ENCODE peak calls at places on chromosomes 6 and 20, in five cellular contexts. One of them, this sample, is unnamed.

GRCh38 chr6:121247386-121247785 is 86.9 kb downstream of the TBC1D32 start:
- DNase-seq in GM12865: peak
- DNase-seq in endothelial cell of umbilical vein: no peak
- DNase-seq in B cell: no peak
- DNase-seq in GM12878: no peak
- DNase-seq in this sample: no peak

GRCh38 chr6:52724041-52724405 is 39.3 kb downstream of the GSTA2 start:
- DNase-seq in GM12878: no peak
- DNase-seq in endothelial cell of umbilical vein: peak
- DNase-seq in B cell: no peak
- DNase-seq in GM12865: no peak
- DNase-seq in this sample: no peak

GRCh38 chr6:122476131-122476530 is 4.5 kb upstream of the SERINC1 start:
- DNase-seq in GM12878: no peak
- DNase-seq in endothelial cell of umbilical vein: peak
- DNase-seq in B cell: no peak
- DNase-seq in GM12865: no peak
- DNase-seq in this sample: no peak

GRCh38 chr6:35727206-35727934 is 9.5 kb upstream of the ARMC12 start:
- DNase-seq in B cell: no peak
- DNase-seq in GM12865: peak
- DNase-seq in endothelial cell of umbilical vein: peak
- DNase-seq in GM12878: no peak
- DNase-seq in this sample: peak

GRCh38 chr20:60977896-60978295 is 274.2 kb upstream of the CDH4 start:
- DNase-seq in B cell: no peak
- DNase-seq in endothelial cell of umbilical vein: no peak
- DNase-seq in GM12878: no peak
- DNase-seq in GM12865: no peak
- DNase-seq in this sample: no peak

GRCh38 chr6:112307707-112308106 is 39.4 kb upstream of the RFPL4B start:
- DNase-seq in GM12878: peak
- DNase-seq in B cell: peak
- DNase-seq in endothelial cell of umbilical vein: no peak
- DNase-seq in GM12865: peak
- DNase-seq in this sample: peak

GRCh38 chr6:136593748-136594490 is 43.7 kb upstream of the MAP7 start:
- DNase-seq in GM12878: peak
- DNase-seq in B cell: peak
- DNase-seq in endothelial cell of umbilical vein: peak
- DNase-seq in GM12865: peak
- DNase-seq in this sample: peak

GRCh38 chr6:22717906-22718305 is 148.5 kb downstream of the HDGFL1 start:
- DNase-seq in GM12878: no peak
- DNase-seq in B cell: no peak
- DNase-seq in endothelial cell of umbilical vein: no peak
- DNase-seq in GM12865: no peak
- DNase-seq in this sample: no peak

GRCh38 chr6:148565931-148566663 is 180.7 kb upstream of the UST start:
- DNase-seq in GM12878: no peak
- DNase-seq in B cell: no peak
- DNase-seq in GM12865: peak
- DNase-seq in endothelial cell of umbilical vein: peak
- DNase-seq in this sample: peak

GRCh38 chr6:113644861-113645575 is 212.1 kb upstream of the MARCKS start:
- DNase-seq in GM12865: peak
- DNase-seq in endothelial cell of umbilical vein: no peak
- DNase-seq in B cell: no peak
- DNase-seq in GM12878: peak
- DNase-seq in this sample: no peak

GRCh38 chr20:44580581-44581268 is 1.7 kb upstream of the PKIG start:
- DNase-seq in B cell: no peak
- DNase-seq in GM12865: peak
- DNase-seq in endothelial cell of umbilical vein: peak
- DNase-seq in GM12878: no peak
- DNase-seq in this sample: no peak

GRCh38 chr6:1817033-1817761 is 207.5 kb downstream of the FOXC1 start:
- DNase-seq in GM12865: no peak
- DNase-seq in endothelial cell of umbilical vein: peak
- DNase-seq in B cell: no peak
- DNase-seq in GM12878: no peak
- DNase-seq in this sample: no peak

DNA sequence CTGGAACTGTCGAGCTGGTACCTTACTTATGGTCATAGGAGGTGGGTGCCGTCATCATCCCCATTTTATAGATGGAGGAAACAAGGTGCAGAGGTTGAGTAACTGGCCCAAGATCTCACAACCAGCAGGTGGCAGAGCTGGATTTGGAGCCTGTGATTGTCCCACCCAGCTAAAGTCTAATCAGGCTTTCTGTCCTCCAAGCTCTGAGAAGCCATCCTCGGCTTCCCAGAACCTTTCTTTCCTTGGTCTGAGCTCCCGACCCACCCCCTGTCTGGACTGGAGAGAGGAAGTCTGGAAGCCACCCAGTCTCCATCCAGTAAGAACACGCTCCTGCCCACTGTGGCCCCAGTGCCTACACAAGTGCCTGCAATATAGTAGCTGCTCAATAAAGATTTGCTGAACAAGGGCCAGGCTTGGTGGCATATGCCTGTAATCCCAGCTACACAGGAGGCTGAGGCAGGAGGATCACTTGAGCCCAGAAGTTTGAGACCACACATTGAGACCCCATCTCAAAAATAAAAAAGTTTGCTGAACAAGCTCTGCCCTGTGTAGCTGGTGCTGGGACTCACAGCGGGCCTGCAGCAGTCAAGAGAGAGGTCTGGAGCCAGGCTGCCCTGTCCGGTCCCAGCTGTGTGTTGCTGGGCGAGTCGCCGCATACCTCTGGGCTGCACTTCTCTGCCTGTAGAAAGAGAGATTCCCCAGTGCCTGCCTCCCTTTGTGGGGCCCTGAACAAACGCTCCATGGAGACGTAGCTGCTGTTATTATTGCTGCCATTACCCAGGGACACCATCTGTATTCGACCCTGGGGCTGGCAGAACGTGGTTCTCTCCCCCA is 32.5 kb upstream of the DLGAP4 start:
- DNase-seq in GM12878: no peak
- DNase-seq in B cell: no peak
- DNase-seq in endothelial cell of umbilical vein: peak
- DNase-seq in GM12865: peak
- DNase-seq in this sample: peak
- TF ChIP-seq CTCF in GM12878: peak
- TF ChIP-seq CTCF in B cell: peak
- TF ChIP-seq CTCF in endothelial cell of umbilical vein: peak
- TF ChIP-seq CTCF in GM12865: peak
- TF ChIP-seq CTCF in this sample: peak

GRCh38 chr6:14258695-14259655 is 141.4 kb downstream of the CD83 start:
- DNase-seq in GM12878: no peak
- DNase-seq in B cell: no peak
- DNase-seq in endothelial cell of umbilical vein: no peak
- DNase-seq in GM12865: no peak
- DNase-seq in this sample: no peak
- TF ChIP-seq CTCF in GM12878: no peak
- TF ChIP-seq CTCF in B cell: no peak
- TF ChIP-seq CTCF in endothelial cell of umbilical vein: no peak
- TF ChIP-seq CTCF in GM12865: no peak
- TF ChIP-seq CTCF in this sample: no peak

DNA sequence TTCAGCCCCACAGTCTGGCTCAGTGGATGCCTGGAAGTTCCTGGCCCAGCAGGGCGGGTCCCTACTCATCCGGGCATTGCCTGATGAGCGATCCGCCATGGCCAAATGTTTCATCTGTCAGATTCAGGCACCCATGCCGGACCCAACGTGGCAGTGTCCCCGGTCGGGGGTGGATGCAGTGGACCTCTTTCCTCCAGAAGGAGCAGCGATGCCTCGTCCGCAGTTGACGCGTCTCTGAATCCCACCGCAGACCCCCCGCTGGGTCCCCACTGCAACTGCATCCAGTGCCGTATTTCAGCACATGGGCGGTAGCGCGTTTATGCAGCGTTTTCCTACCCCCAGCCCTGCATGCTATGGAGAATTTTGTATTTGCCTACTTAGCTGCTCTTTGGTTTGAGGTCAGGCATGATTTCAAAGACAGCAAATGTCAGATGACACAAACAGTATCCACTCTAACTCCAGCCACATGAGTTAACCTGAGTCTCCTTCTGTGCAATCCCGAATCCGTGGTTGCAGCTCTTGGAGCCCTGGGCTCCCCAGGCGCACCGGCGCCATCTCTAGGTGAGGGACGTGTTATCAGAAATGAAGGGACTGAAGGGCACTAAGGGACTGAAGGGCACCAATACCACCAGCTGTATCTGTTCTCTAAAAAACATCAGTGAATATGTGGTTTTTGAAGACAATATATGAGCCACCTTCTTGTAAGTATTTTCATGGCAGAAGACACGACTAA is 72.6 kb upstream of the THBS2 start:
- DNase-seq in GM12865: no peak
- DNase-seq in B cell: no peak
- DNase-seq in GM12878: no peak
- DNase-seq in endothelial cell of umbilical vein: no peak
- DNase-seq in this sample: peak
- TF ChIP-seq CTCF in GM12865: peak
- TF ChIP-seq CTCF in B cell: no peak
- TF ChIP-seq CTCF in GM12878: no peak
- TF ChIP-seq CTCF in endothelial cell of umbilical vein: no peak
- TF ChIP-seq CTCF in this sample: no peak

GRCh38 chr6:5314191-5314865 is 53.0 kb downstream of the FARS2 start:
- DNase-seq in GM12878: no peak
- DNase-seq in endothelial cell of umbilical vein: no peak
- DNase-seq in B cell: no peak
- DNase-seq in GM12865: no peak
- DNase-seq in this sample: no peak

GRCh38 chr6:5315883-5316282 is 54.6 kb downstream of the FARS2 start:
- DNase-seq in GM12865: no peak
- DNase-seq in endothelial cell of umbilical vein: no peak
- DNase-seq in GM12878: no peak
- DNase-seq in B cell: no peak
- DNase-seq in this sample: no peak

GRCh38 chr6:5318617-5319016 is 57.3 kb downstream of the FARS2 start:
- DNase-seq in GM12865: no peak
- DNase-seq in B cell: no peak
- DNase-seq in endothelial cell of umbilical vein: no peak
- DNase-seq in GM12878: no peak
- DNase-seq in this sample: no peak

GRCh38 chr6:5316946-5317345 is 55.6 kb downstream of the FARS2 start:
- DNase-seq in GM12865: no peak
- DNase-seq in endothelial cell of umbilical vein: no peak
- DNase-seq in GM12878: no peak
- DNase-seq in B cell: no peak
- DNase-seq in this sample: no peak
- TF ChIP-seq CTCF in GM12865: no peak
- TF ChIP-seq CTCF in endothelial cell of umbilical vein: no peak
- TF ChIP-seq CTCF in GM12878: no peak
- TF ChIP-seq CTCF in B cell: no peak
- TF ChIP-seq CTCF in this sample: no peak

GRCh38 chr20:33687370-33687915 is 1.3 kb upstream of the E2F1 start:
- DNase-seq in GM12865: no peak
- DNase-seq in endothelial cell of umbilical vein: peak
- DNase-seq in GM12878: no peak
- DNase-seq in B cell: no peak
- DNase-seq in this sample: no peak

GRCh38 chr20:33684533-33685327 is 1.5 kb downstream of the E2F1 start:
- DNase-seq in endothelial cell of umbilical vein: peak
- DNase-seq in GM12878: no peak
- DNase-seq in GM12865: peak
- DNase-seq in B cell: no peak
- DNase-seq in this sample: no peak

GRCh38 chr20:33685328-33686007 is 717 bp downstream of the E2F1 start:
- DNase-seq in endothelial cell of umbilical vein: peak
- DNase-seq in GM12865: peak
- DNase-seq in B cell: peak
- DNase-seq in GM12878: peak
- DNase-seq in this sample: peak

GRCh38 chr20:33686984-33687366 is 790 bp upstream of the E2F1 start:
- DNase-seq in endothelial cell of umbilical vein: no peak
- DNase-seq in GM12865: no peak
- DNase-seq in B cell: no peak
- DNase-seq in GM12878: no peak
- DNase-seq in this sample: no peak

GRCh38 chr20:33686008-33686983 is at the start of gene E2F1:
- DNase-seq in GM12865: peak
- DNase-seq in GM12878: peak
- DNase-seq in endothelial cell of umbilical vein: peak
- DNase-seq in B cell: peak
- DNase-seq in this sample: peak
- TF ChIP-seq CTCF in GM12865: peak
- TF ChIP-seq CTCF in GM12878: peak
- TF ChIP-seq CTCF in endothelial cell of umbilical vein: no peak
- TF ChIP-seq CTCF in B cell: peak
- TF ChIP-seq CTCF in this sample: no peak